ENCODE peak calls at places on chromosomes 7 and 10, in nine cellular contexts. S is fibroblast of lung; N is OCI-LY7; C is CD8-positive, alpha-beta T cell; F is testis; D is H9; T is small intestine; B is colonic mucosa; O is CD4-positive, alpha-beta T cell. Q is an unnamed sample.
A peak's percentile ranks its signal among the peaks of the same experiment; 100 is the strongest.

GRCh38 chr7:128097211-128097731 is 66.0 kb upstream of the LRRC4 start:
- DNase-seq in S (no peak), N (no peak), C (no peak), F (no peak), D (no peak), T (no peak), B (no peak), O (no peak), Q (no peak)

GRCh38 chr7:48438196-48438595 is 266.9 kb downstream of the ABCA13 start:
- DNase-seq in S (no peak), N (no peak), C (no peak), F (no peak), D (no peak), T (no peak), B (no peak), O (no peak), Q (no peak)

GRCh38 chr7:1926908-1927306 is 256.8 kb downstream of the ELFN1 start:
- DNase-seq in S (no peak), N (peak; percentile 23), C (peak; percentile 45), F (no peak), D (no peak), T (no peak), B (no peak), O (no peak), Q (no peak)

GRCh38 chr7:6258440-6259182 is 13.8 kb downstream of the CYTH3 start:
- DNase-seq in S (peak; percentile 85), N (peak; percentile 35), C (no peak), F (no peak), D (no peak), T (no peak), B (no peak), O (no peak), Q (no peak)

GRCh38 chr7:11776083-11776482 is 55.9 kb downstream of the THSD7A start:
- DNase-seq in S (no peak), N (no peak), C (no peak), F (no peak), D (no peak), T (no peak), B (no peak), O (no peak), Q (no peak)

GRCh38 chr10:76717141-76717540 is 920.5 kb downstream of the KCNMA1 start:
- DNase-seq in S (peak; percentile 88), N (no peak), C (no peak), F (no peak), D (no peak), T (no peak), B (no peak), O (no peak), Q (peak; percentile 41)

GRCh38 chr10:25815999-25816768 is 117.8 kb upstream of the MYO3A start:
- DNase-seq in S (peak; percentile 82), N (peak; percentile 12), C (no peak), F (no peak), D (no peak), T (no peak), B (no peak), O (no peak), Q (no peak)

GRCh38 chr7:157501576-157501975 is 164.8 kb downstream of the DNAJB6 start:
- DNase-seq in S (no peak), N (no peak), C (no peak), F (peak; percentile 12), D (peak; percentile 10), T (no peak), B (no peak), O (no peak), Q (no peak)

GRCh38 chr10:102114861-102115618 is 5.1 kb downstream of the LDB1 start:
- DNase-seq in S (peak; percentile 70), N (peak; percentile 87), C (peak; percentile 84), F (peak; percentile 95), D (peak; percentile 94), T (peak; percentile 94), B (peak; percentile 96), O (peak; percentile 73), Q (no peak)

GRCh38 chr10:17007381-17007780 is 122.2 kb downstream of the CUBN start:
- DNase-seq in S (peak; percentile 31), N (no peak), C (no peak), F (no peak), D (no peak), T (no peak), B (no peak), O (no peak), Q (no peak)

GRCh38 chr10:17006631-17007161 is 122.9 kb downstream of the CUBN start:
- DNase-seq in S (peak; percentile 74), N (no peak), C (no peak), F (peak; percentile 84), D (no peak), T (no peak), B (no peak), O (no peak), Q (no peak)

GRCh38 chr10:17010363-17011145 is 119.1 kb downstream of the CUBN start:
- DNase-seq in S (peak; percentile 59), N (no peak), C (no peak), F (no peak), D (no peak), T (no peak), B (no peak), O (no peak), Q (no peak)

GRCh38 chr10:17007836-17008235 is 121.8 kb downstream of the CUBN start:
- DNase-seq in S (no peak), N (no peak), C (no peak), F (peak; percentile 36), D (no peak), T (no peak), B (no peak), O (no peak), Q (no peak)

DNA sequence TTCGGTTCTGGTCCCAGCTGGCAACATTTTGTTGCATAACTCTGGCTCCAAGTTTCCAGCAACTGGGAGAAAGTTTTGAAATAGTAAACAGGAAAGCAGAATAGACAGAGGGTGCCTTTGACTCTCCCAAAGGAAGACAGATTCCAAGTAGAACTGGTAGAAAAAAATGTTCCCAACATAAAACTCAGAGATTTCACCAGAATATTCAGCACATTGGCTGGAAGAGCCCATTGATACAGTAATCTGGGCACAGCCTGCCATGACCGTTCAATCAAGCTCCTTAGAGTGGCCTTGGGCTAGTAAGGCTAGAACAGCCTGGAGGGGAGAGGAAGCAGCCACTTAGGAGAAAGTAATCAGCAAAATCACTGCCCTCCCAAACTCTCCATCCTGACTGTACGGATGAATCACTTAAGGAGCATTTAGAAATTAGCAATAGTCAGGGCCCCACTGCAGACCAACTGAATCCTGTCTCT is 120.3 kb downstream of the CUBN start:
- DNase-seq in S (peak; percentile 85), N (no peak), C (no peak), F (no peak), D (no peak), T (no peak), B (no peak), O (no peak), Q (no peak)
- H3K27ac ChIP-seq in S (peak overlapping the region; percentile 93), N (no peak overlapping the region), C (no peak overlapping the region), F (peak overlapping the region; percentile 55), D (no peak overlapping the region), T (peak overlapping the region; percentile 84), B (peak overlapping the region; percentile 61), O (no peak overlapping the region), Q (no peak overlapping the region)

GRCh38 chr10:5628798-5629788 is 37.3 kb downstream of the ASB13 start:
- DNase-seq in S (peak; percentile 72), N (peak; percentile 48), C (no peak), F (no peak), D (no peak), T (no peak), B (no peak), O (no peak), Q (no peak)
- H3K27ac ChIP-seq in S (no peak overlapping the region), N (no peak overlapping the region), C (no peak overlapping the region), F (peak overlapping the region; percentile 77), D (no peak overlapping the region), T (peak overlapping the region; percentile 70), B (peak overlapping the region; percentile 47), O (no peak overlapping the region), Q (no peak overlapping the region)

DNA sequence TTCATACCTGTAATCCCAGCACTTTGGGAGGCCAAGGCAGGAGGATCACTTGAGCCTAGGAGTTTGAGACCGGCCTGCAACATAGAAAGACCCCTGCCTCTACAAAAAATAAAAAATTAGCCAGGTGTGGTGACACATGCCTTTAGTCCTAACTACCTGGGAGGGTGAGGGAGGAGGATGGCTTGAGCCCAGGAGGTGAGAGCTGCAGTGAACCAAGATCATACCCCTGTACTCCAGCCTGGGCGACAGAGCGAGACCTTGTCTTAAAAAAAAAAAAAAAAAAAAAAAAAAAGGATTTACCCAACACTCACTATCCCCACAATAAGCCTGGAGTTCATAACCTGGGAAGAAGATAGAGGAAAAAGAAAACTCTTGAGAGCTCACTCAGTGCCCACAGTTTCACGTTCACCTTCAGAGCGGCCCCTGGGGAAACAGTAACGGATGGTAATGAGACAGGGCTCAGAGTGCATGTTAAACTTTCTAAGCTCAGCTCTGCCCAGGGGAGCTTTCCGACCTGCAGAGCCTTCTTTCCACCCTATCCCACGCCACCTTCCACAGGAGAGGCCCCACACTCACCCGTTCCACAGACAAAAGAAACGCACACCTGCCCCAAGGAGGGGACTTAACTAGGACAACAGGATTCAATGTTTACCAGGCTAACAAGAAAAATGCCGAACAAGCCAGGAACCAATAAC is 259.8 kb upstream of the KLF14 start:
- DNase-seq in S (no peak), N (no peak), C (no peak), F (no peak), D (no peak), T (no peak), B (no peak), O (no peak), Q (no peak)
- H3K27ac ChIP-seq in S (no peak overlapping the region), N (no peak overlapping the region), C (no peak overlapping the region), F (peak overlapping the region; percentile 43), D (no peak overlapping the region), T (peak overlapping the region; percentile 76), B (peak overlapping the region; percentile 94), O (peak overlapping the region; percentile 19), Q (peak overlapping the region; percentile 82)

DNA sequence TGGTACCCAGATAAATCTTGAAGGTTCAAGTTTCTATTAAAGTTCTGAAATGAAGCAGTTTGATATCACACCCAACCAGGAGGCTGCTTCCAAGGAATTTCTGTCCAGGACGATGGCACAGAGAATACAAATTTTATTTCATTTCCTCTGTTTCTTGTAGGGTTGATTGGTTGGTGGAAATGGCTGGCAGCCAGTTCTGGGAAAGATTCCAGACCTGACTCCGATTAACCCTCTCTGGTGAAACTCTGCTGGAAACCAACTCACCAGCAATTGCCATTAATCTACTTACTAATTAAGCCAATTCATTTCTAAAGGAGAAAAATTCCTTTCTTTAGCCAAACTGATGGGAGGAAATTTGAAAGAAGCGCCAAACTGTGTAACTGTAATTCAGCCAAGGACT is 10.6 kb downstream of the PTF1A start:
- DNase-seq in S (no peak), N (no peak), C (no peak), F (no peak), D (no peak), T (no peak), B (no peak), O (no peak), Q (no peak)
- H3K27ac ChIP-seq in S (no peak overlapping the region), N (no peak overlapping the region), C (no peak overlapping the region), F (no peak overlapping the region), D (no peak overlapping the region), T (no peak overlapping the region), B (no peak overlapping the region), O (no peak overlapping the region), Q (no peak overlapping the region)

GRCh38 chr10:22603581-22603980 is 110.8 kb downstream of the PIP4K2A start:
- DNase-seq in S (no peak), N (no peak), C (no peak), F (no peak), D (no peak), T (no peak), B (no peak), O (no peak), Q (no peak)
- H3K27ac ChIP-seq in S (no peak overlapping the region), N (no peak overlapping the region), C (no peak overlapping the region), F (no peak overlapping the region), D (no peak overlapping the region), T (no peak overlapping the region), B (no peak overlapping the region), O (no peak overlapping the region), Q (no peak overlapping the region)